ENCODE peak calls at places on chromosomes 2 and 18, in five cellular contexts. W, K, Q, Z and X are unnamed samples.

GRCh38 chr2:146992057-146992456 is 852.8 kb upstream of the ACVR2A start:
- DNase-seq in W (no peak), Q (peak), K (no peak), Z (no peak), X (no peak)

GRCh38 chr2:46431481-46432235 is 47.7 kb upstream of the TMEM247 start:
- DNase-seq in W (no peak), K (no peak), Q (peak), Z (no peak), X (no peak)

GRCh38 chr18:59547691-59548182 is 149.5 kb downstream of the CCBE1 start:
- DNase-seq in Q (peak), Z (no peak), K (no peak), W (no peak), X (peak)

GRCh38 chr18:11859903-11860407 is 8.7 kb downstream of the CHMP1B start:
- DNase-seq in W (peak), K (no peak), Q (peak), Z (no peak), X (no peak)

GRCh38 chr2:64876137-64876647 is 113.0 kb upstream of the SLC1A4 start:
- DNase-seq in Q (peak), K (no peak), Z (no peak), W (no peak), X (no peak)

GRCh38 chr18:52060612-52061259 is 279.3 kb upstream of the DCC start:
- DNase-seq in K (no peak), Q (no peak), W (no peak), Z (no peak), X (no peak)

GRCh38 chr18:61917870-61918269 is 25.1 kb upstream of the RNF152 start:
- DNase-seq in Z (no peak), W (no peak), K (no peak), Q (peak), X (no peak)

GRCh38 chr2:66555511-66556324 is 120.8 kb downstream of the MEIS1 start:
- DNase-seq in W (no peak), Z (no peak), Q (no peak), K (no peak), X (no peak)